ENCODE peak calls at places on chromosomes 4 and X, in five cellular contexts. One of them, this sample, is unnamed.

GRCh38 chr4:76590847-76591281 is 155.8 kb downstream of the SHROOM3 start:
- DNase-seq in GM12878: no peak
- DNase-seq in ovary: no peak
- DNase-seq in CD4-positive, CD25-positive, alpha-beta regulatory T cell: no peak
- DNase-seq in left lung: no peak
- DNase-seq in this sample: no peak

GRCh38 chrX:115650916-115651315 is 89.9 kb downstream of the PLS3 start:
- DNase-seq in GM12878: peak; percentile 17
- DNase-seq in ovary: peak; percentile 38
- DNase-seq in CD4-positive, CD25-positive, alpha-beta regulatory T cell: no peak
- DNase-seq in left lung: no peak
- DNase-seq in this sample: no peak

GRCh38 chr4:146340798-146341197 is 126.5 kb downstream of the REELD1 start:
- DNase-seq in GM12878: no peak
- DNase-seq in ovary: no peak
- DNase-seq in CD4-positive, CD25-positive, alpha-beta regulatory T cell: no peak
- DNase-seq in left lung: no peak
- DNase-seq in this sample: no peak

GRCh38 chrX:69285401-69285871 is 120.2 kb upstream of the PJA1 start:
- DNase-seq in GM12878: no peak
- DNase-seq in ovary: peak; percentile 84
- DNase-seq in CD4-positive, CD25-positive, alpha-beta regulatory T cell: no peak
- DNase-seq in left lung: no peak
- DNase-seq in this sample: no peak

GRCh38 chr4:67437974-67438713 is 107.2 kb downstream of the CENPC start:
- DNase-seq in GM12878: no peak
- DNase-seq in ovary: no peak
- DNase-seq in CD4-positive, CD25-positive, alpha-beta regulatory T cell: no peak
- DNase-seq in left lung: no peak
- DNase-seq in this sample: no peak

GRCh38 chr4:54784188-54784671 is 126.5 kb downstream of the KIT start:
- DNase-seq in GM12878: no peak
- DNase-seq in ovary: peak; percentile 78
- DNase-seq in CD4-positive, CD25-positive, alpha-beta regulatory T cell: no peak
- DNase-seq in left lung: no peak
- DNase-seq in this sample: no peak

GRCh38 chrX:79162076-79162475 is 17.6 kb downstream of the GPR174 start:
- DNase-seq in GM12878: no peak
- DNase-seq in ovary: no peak
- DNase-seq in CD4-positive, CD25-positive, alpha-beta regulatory T cell: no peak
- DNase-seq in left lung: no peak
- DNase-seq in this sample: no peak

GRCh38 chr4:119559044-119559647 is 69.5 kb downstream of the PDE5A start:
- DNase-seq in GM12878: no peak
- DNase-seq in ovary: no peak
- DNase-seq in CD4-positive, CD25-positive, alpha-beta regulatory T cell: no peak
- DNase-seq in left lung: no peak
- DNase-seq in this sample: no peak

GRCh38 chr4:140136509-140136908 is 17.5 kb downstream of the MAML3 start:
- DNase-seq in GM12878: no peak
- DNase-seq in ovary: no peak
- DNase-seq in CD4-positive, CD25-positive, alpha-beta regulatory T cell: no peak
- DNase-seq in left lung: no peak
- DNase-seq in this sample: no peak

GRCh38 chr4:107913283-107913899 is 18.0 kb upstream of the CYP2U1 start:
- DNase-seq in GM12878: no peak
- DNase-seq in ovary: no peak
- DNase-seq in CD4-positive, CD25-positive, alpha-beta regulatory T cell: peak; percentile 64
- DNase-seq in left lung: no peak
- DNase-seq in this sample: no peak

GRCh38 chrX:31213941-31214340 is 142.1 kb upstream of the FTHL17 start:
- DNase-seq in GM12878: no peak
- DNase-seq in ovary: peak; percentile 30
- DNase-seq in CD4-positive, CD25-positive, alpha-beta regulatory T cell: no peak
- DNase-seq in left lung: no peak
- DNase-seq in this sample: no peak

GRCh38 chrX:267771-268261 is 13.4 kb upstream of the PLCXD1 start:
- DNase-seq in GM12878: no peak
- DNase-seq in ovary: no peak
- DNase-seq in CD4-positive, CD25-positive, alpha-beta regulatory T cell: no peak
- DNase-seq in left lung: peak; percentile 65
- DNase-seq in this sample: no peak

GRCh38 chr4:24208691-24209090 is 318.8 kb upstream of the PPARGC1A start:
- DNase-seq in GM12878: no peak
- DNase-seq in ovary: no peak
- DNase-seq in CD4-positive, CD25-positive, alpha-beta regulatory T cell: no peak
- DNase-seq in left lung: no peak
- DNase-seq in this sample: no peak

GRCh38 chrX:133888941-133889340 is 96.5 kb downstream of the GPC3 start:
- DNase-seq in GM12878: no peak
- DNase-seq in ovary: no peak
- DNase-seq in CD4-positive, CD25-positive, alpha-beta regulatory T cell: no peak
- DNase-seq in left lung: no peak
- DNase-seq in this sample: no peak

GRCh38 chr4:143399113-143399949 is 62.7 kb downstream of the GAB1 start:
- DNase-seq in GM12878: no peak
- DNase-seq in ovary: no peak
- DNase-seq in CD4-positive, CD25-positive, alpha-beta regulatory T cell: peak; percentile 12
- DNase-seq in left lung: no peak
- DNase-seq in this sample: no peak

GRCh38 chr4:104494822-104495559 is at the start of gene CXXC4:
- DNase-seq in GM12878: no peak
- DNase-seq in ovary: peak; percentile 78
- DNase-seq in CD4-positive, CD25-positive, alpha-beta regulatory T cell: no peak
- DNase-seq in left lung: peak; percentile 80
- DNase-seq in this sample: peak; percentile 18

GRCh38 chr4:147843162-147843561 is 111.3 kb downstream of the ARHGAP10 start:
- DNase-seq in GM12878: no peak
- DNase-seq in ovary: no peak
- DNase-seq in CD4-positive, CD25-positive, alpha-beta regulatory T cell: no peak
- DNase-seq in left lung: no peak
- DNase-seq in this sample: no peak

GRCh38 chrX:139890991-139891700 is 41.7 kb downstream of the ATP11C start:
- DNase-seq in GM12878: no peak
- DNase-seq in ovary: no peak
- DNase-seq in CD4-positive, CD25-positive, alpha-beta regulatory T cell: no peak
- DNase-seq in left lung: no peak
- DNase-seq in this sample: no peak

GRCh38 chrX:122850326-122850725 is 333.8 kb upstream of the GRIA3 start:
- DNase-seq in GM12878: no peak
- DNase-seq in ovary: no peak
- DNase-seq in CD4-positive, CD25-positive, alpha-beta regulatory T cell: no peak
- DNase-seq in left lung: no peak
- DNase-seq in this sample: no peak

GRCh38 chr4:48905363-48906015 is 1.1 kb downstream of the OCIAD2 start:
- DNase-seq in GM12878: no peak
- DNase-seq in ovary: no peak
- DNase-seq in CD4-positive, CD25-positive, alpha-beta regulatory T cell: no peak
- DNase-seq in left lung: no peak
- DNase-seq in this sample: no peak

GRCh38 chrX:70479970-70480659 is 35.5 kb downstream of the DLG3 start:
- DNase-seq in GM12878: no peak
- DNase-seq in ovary: peak; percentile 29
- DNase-seq in CD4-positive, CD25-positive, alpha-beta regulatory T cell: no peak
- DNase-seq in left lung: no peak
- DNase-seq in this sample: no peak

GRCh38 chr4:171117457-171117856 is 695.7 kb upstream of the GALNTL6 start:
- DNase-seq in GM12878: no peak
- DNase-seq in ovary: no peak
- DNase-seq in CD4-positive, CD25-positive, alpha-beta regulatory T cell: no peak
- DNase-seq in left lung: no peak
- DNase-seq in this sample: no peak

GRCh38 chr4:26219206-26219605 is 101.6 kb upstream of the RBPJ start:
- DNase-seq in GM12878: no peak
- DNase-seq in ovary: no peak
- DNase-seq in CD4-positive, CD25-positive, alpha-beta regulatory T cell: no peak
- DNase-seq in left lung: no peak
- DNase-seq in this sample: no peak

GRCh38 chr4:80249144-80249543 is 17.3 kb upstream of the FGF5 start:
- DNase-seq in GM12878: no peak
- DNase-seq in ovary: no peak
- DNase-seq in CD4-positive, CD25-positive, alpha-beta regulatory T cell: no peak
- DNase-seq in left lung: no peak
- DNase-seq in this sample: no peak

GRCh38 chrX:104659037-104659744 is 93.2 kb downstream of the IL1RAPL2 start:
- DNase-seq in GM12878: no peak
- DNase-seq in ovary: no peak
- DNase-seq in CD4-positive, CD25-positive, alpha-beta regulatory T cell: no peak
- DNase-seq in left lung: no peak
- DNase-seq in this sample: no peak

GRCh38 chr4:180057891-180058643 is 2185.1 kb upstream of the TENM3 start:
- DNase-seq in GM12878: no peak
- DNase-seq in ovary: no peak
- DNase-seq in CD4-positive, CD25-positive, alpha-beta regulatory T cell: no peak
- DNase-seq in left lung: peak; percentile 82
- DNase-seq in this sample: no peak

GRCh38 chrX:109783712-109784109 is 50.7 kb upstream of the ACSL4 start:
- DNase-seq in GM12878: no peak
- DNase-seq in ovary: no peak
- DNase-seq in CD4-positive, CD25-positive, alpha-beta regulatory T cell: no peak
- DNase-seq in left lung: no peak
- DNase-seq in this sample: no peak

GRCh38 chr4:3310301-3311094 is 17.7 kb downstream of the RGS12 start:
- DNase-seq in GM12878: no peak
- DNase-seq in ovary: peak; percentile 26
- DNase-seq in CD4-positive, CD25-positive, alpha-beta regulatory T cell: no peak
- DNase-seq in left lung: peak; percentile 57
- DNase-seq in this sample: no peak

DNA sequence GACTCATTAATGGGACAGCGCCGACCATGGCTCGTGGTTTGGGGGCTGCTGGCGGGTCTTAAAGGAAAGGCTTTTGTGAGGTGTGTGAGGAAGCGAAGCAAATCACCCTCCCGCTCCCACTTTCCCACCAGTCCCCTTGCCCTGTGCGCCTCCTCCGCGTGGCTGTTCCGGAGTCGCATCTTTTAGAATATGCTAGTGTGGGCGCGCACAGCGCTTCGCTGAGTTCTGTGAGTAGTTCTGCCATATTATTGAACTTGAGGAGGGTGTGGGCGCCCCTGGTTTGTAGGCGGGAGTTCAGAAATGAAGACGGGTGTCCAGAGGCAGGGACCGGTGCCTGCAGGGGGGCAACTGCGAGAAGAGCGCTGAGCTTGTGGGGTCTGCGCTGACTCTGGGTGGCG is 49.1 kb downstream of the ZNF141 start:
- DNase-seq in GM12878: no peak
- DNase-seq in ovary: no peak
- DNase-seq in CD4-positive, CD25-positive, alpha-beta regulatory T cell: no peak
- DNase-seq in left lung: no peak
- DNase-seq in this sample: no peak
- H3K9me3 ChIP-seq in GM12878: peaks cover 22% of the 10 kb centered on the region
- H3K9me3 ChIP-seq in ovary: peaks cover 8% of the 10 kb centered on the region
- H3K9me3 ChIP-seq in CD4-positive, CD25-positive, alpha-beta regulatory T cell: peaks cover 98% of the 10 kb centered on the region
- H3K9me3 ChIP-seq in left lung: peaks cover 8% of the 10 kb centered on the region
- H3K9me3 ChIP-seq in this sample: peaks cover 54% of the 10 kb centered on the region

GRCh38 chr4:102165584-102165983 is 179.7 kb downstream of the SLC39A8 start:
- DNase-seq in GM12878: no peak
- DNase-seq in ovary: no peak
- DNase-seq in CD4-positive, CD25-positive, alpha-beta regulatory T cell: no peak
- DNase-seq in left lung: peak; percentile 21
- DNase-seq in this sample: no peak

GRCh38 chr4:102157984-102158383 is 187.3 kb downstream of the SLC39A8 start:
- DNase-seq in GM12878: no peak
- DNase-seq in ovary: no peak
- DNase-seq in CD4-positive, CD25-positive, alpha-beta regulatory T cell: no peak
- DNase-seq in left lung: no peak
- DNase-seq in this sample: no peak

GRCh38 chr4:102168580-102168979 is 176.7 kb downstream of the SLC39A8 start:
- DNase-seq in GM12878: no peak
- DNase-seq in ovary: no peak
- DNase-seq in CD4-positive, CD25-positive, alpha-beta regulatory T cell: no peak
- DNase-seq in left lung: no peak
- DNase-seq in this sample: no peak

GRCh38 chr4:102169345-102169744 is 175.9 kb downstream of the SLC39A8 start:
- DNase-seq in GM12878: no peak
- DNase-seq in ovary: no peak
- DNase-seq in CD4-positive, CD25-positive, alpha-beta regulatory T cell: no peak
- DNase-seq in left lung: no peak
- DNase-seq in this sample: no peak

DNA sequence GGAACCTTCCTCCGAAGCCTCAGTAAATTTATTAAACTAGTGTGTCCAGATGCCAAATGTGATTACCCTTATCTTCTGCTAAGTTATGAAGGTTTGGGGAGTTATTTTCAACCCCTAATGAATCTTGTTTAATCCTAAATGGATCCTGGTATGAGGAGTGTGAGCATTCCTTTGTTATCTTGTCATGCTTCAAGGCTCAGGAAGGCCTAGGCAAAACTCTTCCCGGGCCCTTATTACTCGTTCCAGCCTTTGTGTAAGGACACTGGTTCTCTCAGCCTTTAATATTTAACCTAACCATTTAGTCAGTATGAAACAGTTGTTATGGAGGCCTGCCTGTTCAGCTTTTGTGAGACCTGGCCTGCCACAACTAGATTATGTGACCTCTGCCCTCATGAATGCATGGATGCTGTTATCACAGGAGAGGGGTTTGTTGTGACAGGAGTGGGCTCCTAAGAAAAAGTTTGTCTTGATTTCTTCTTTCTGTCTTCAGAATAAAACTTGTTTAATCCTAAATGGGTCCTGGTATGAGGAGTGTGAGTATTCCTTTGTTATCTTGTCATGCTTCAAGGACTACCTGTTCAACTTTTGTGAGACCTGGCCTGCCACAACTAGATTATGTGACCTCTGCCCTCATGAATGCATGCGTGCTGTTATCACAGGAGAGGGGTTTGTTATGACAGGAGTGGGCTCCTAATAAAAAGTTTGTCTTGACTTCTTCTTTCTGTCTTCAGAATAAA is 181.7 kb downstream of the SLC39A8 start:
- DNase-seq in GM12878: no peak
- DNase-seq in ovary: no peak
- DNase-seq in CD4-positive, CD25-positive, alpha-beta regulatory T cell: no peak
- DNase-seq in left lung: no peak
- DNase-seq in this sample: no peak
- H3K27ac ChIP-seq in GM12878: no peak overlapping the region
- H3K27ac ChIP-seq in ovary: no peak overlapping the region
- H3K27ac ChIP-seq in CD4-positive, CD25-positive, alpha-beta regulatory T cell: no peak overlapping the region
- H3K27ac ChIP-seq in left lung: no peak overlapping the region
- H3K27ac ChIP-seq in this sample: no peak overlapping the region

GRCh38 chr4:128249787-128250668 is 37.6 kb downstream of the PGRMC2 start:
- DNase-seq in GM12878: no peak
- DNase-seq in ovary: no peak
- DNase-seq in CD4-positive, CD25-positive, alpha-beta regulatory T cell: no peak
- DNase-seq in left lung: no peak
- DNase-seq in this sample: no peak
- H3K9me3 ChIP-seq in GM12878: no peaks in the 10 kb centered on the region
- H3K9me3 ChIP-seq in ovary: no peaks in the 10 kb centered on the region
- H3K9me3 ChIP-seq in CD4-positive, CD25-positive, alpha-beta regulatory T cell: peaks cover 3% of the 10 kb centered on the region
- H3K9me3 ChIP-seq in left lung: peaks cover 4% of the 10 kb centered on the region
- H3K9me3 ChIP-seq in this sample: no peaks in the 10 kb centered on the region

DNA sequence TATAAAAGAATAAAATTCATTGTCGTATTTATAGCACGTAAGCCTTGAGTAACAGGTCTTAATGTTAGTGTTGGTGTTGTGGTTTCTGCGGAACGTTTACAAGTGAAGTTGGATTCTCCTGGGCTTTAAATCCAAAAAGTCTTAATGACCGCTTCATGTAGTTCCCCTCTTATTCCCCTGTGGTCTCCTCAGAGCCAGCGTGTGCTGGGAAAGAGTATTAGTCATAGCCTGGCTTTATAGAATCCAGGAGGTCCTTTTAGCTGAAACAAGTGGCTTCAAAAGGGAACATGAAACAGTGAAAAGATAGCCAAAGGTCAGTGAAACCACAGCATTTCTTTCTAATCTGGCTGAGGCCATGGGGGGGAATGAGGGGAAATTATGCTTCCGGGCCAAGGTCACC is 79.1 kb downstream of the CLCN4 start:
- DNase-seq in GM12878: no peak
- DNase-seq in ovary: no peak
- DNase-seq in CD4-positive, CD25-positive, alpha-beta regulatory T cell: no peak
- DNase-seq in left lung: no peak
- DNase-seq in this sample: no peak
- H3K27ac ChIP-seq in GM12878: no peak overlapping the region
- H3K27ac ChIP-seq in ovary: no peak overlapping the region
- H3K27ac ChIP-seq in CD4-positive, CD25-positive, alpha-beta regulatory T cell: no peak overlapping the region
- H3K27ac ChIP-seq in left lung: no peak overlapping the region
- H3K27ac ChIP-seq in this sample: no peak overlapping the region

This sample was measured in effector memory CD4-positive, alpha-beta T cell.